ENCODE peak calls at places on chromosomes 3 and 15, in ten cellular contexts. R, H, S, W, A, B, T, J, L and P are unnamed samples.
A peak's percentile ranks its signal among the peaks of the same experiment; 100 is the strongest.

GRCh38 chr15:58401991-58402649 is 29.7 kb upstream of the LIPC start:
- DNase-seq in W (no peak), B (no peak), J (no peak), H (no peak), S (no peak), A (no peak), R (peak; percentile 32), L (no peak), T (no peak), P (no peak)

GRCh38 chr3:150663461-150663860 is 40.3 kb downstream of the ERICH6 start:
- DNase-seq in A (no peak), B (no peak), R (no peak), S (no peak), H (no peak), J (no peak), W (no peak), L (no peak), T (no peak), P (no peak)

GRCh38 chr3:120095226-120096165 is 1.2 kb upstream of the GSK3B start:
- DNase-seq in L (peak; percentile 95), H (peak; percentile 74), W (peak; percentile 92), A (peak; percentile 85), T (peak; percentile 93), B (peak; percentile 96), S (peak; percentile 83), R (peak; percentile 97), J (peak; percentile 94), P (peak; percentile 66)

GRCh38 chr15:92884813-92885461 is 15.2 kb upstream of the CHD2 start:
- DNase-seq in B (no peak), S (no peak), W (no peak), A (peak; percentile 32), L (no peak), R (no peak), H (no peak), J (no peak), T (no peak), P (no peak)

GRCh38 chr3:4834403-4834866 is 144.8 kb upstream of the BHLHE40 start:
- DNase-seq in J (peak; percentile 60), L (peak; percentile 63), W (no peak), A (peak; percentile 76), B (peak; percentile 40), H (no peak), T (no peak), R (no peak), S (no peak), P (peak; percentile 60)

GRCh38 chr3:4531478-4532025 is 38.4 kb downstream of the ITPR1 start:
- DNase-seq in S (no peak), J (peak; percentile 63), R (peak; percentile 46), L (no peak), H (no peak), A (no peak), W (peak; percentile 13), B (peak; percentile 11), T (no peak), P (no peak)

GRCh38 chr3:81394656-81395055 is 366.8 kb downstream of the GBE1 start:
- DNase-seq in L (no peak), S (no peak), R (no peak), B (no peak), T (no peak), A (no peak), J (no peak), H (no peak), W (no peak), P (no peak)

GRCh38 chr3:56952051-56952450 is 108.4 kb upstream of the SPATA12 start:
- DNase-seq in J (no peak), W (no peak), L (no peak), T (no peak), H (no peak), A (no peak), S (no peak), R (no peak), B (no peak), P (no peak)

GRCh38 chr3:76552653-76553052 is 487.2 kb upstream of the ROBO2 start:
- DNase-seq in S (no peak), B (no peak), J (no peak), T (no peak), A (no peak), R (no peak), L (no peak), W (no peak), H (no peak), P (no peak)

GRCh38 chr3:76551739-76552138 is 488.2 kb upstream of the ROBO2 start:
- DNase-seq in J (no peak), L (no peak), B (no peak), T (no peak), S (no peak), H (no peak), A (no peak), W (no peak), R (no peak), P (no peak)

GRCh38 chr3:76550522-76551201 is 489.2 kb upstream of the ROBO2 start:
- DNase-seq in L (no peak), W (no peak), J (no peak), A (no peak), H (no peak), B (no peak), R (no peak), T (no peak), S (no peak), P (no peak)

DNA sequence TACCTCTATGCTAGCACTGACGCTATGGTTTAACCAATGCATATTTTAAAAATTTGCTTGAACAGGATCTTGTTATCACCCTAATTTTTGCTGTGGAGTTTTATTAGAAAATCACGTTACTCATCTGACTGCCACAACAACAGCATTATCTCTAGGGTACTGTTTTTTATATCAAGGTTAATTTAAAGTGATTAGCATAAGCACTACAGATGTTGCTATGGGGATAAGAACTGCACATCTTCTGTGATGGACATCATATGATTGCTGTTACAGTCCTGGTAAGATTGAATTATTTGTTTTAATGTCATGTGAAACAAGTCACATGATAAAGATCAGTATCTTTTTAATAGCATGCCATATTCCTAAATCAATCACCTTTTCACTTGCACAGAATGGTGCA is 492.2 kb upstream of the ROBO2 start:
- DNase-seq in H (no peak), T (no peak), S (no peak), R (no peak), J (no peak), A (no peak), L (no peak), W (no peak), B (no peak), P (no peak)
- H3K9me3 ChIP-seq in H (peaks cover 10% of the 10 kb centered on the region), T (no peaks in the 10 kb centered on the region), S (no peaks in the 10 kb centered on the region), R (no peaks in the 10 kb centered on the region), J (no peaks in the 10 kb centered on the region), A (no peaks in the 10 kb centered on the region), L (no peaks in the 10 kb centered on the region), W (no peaks in the 10 kb centered on the region), B (no peaks in the 10 kb centered on the region), P (no peaks in the 10 kb centered on the region)

DNA sequence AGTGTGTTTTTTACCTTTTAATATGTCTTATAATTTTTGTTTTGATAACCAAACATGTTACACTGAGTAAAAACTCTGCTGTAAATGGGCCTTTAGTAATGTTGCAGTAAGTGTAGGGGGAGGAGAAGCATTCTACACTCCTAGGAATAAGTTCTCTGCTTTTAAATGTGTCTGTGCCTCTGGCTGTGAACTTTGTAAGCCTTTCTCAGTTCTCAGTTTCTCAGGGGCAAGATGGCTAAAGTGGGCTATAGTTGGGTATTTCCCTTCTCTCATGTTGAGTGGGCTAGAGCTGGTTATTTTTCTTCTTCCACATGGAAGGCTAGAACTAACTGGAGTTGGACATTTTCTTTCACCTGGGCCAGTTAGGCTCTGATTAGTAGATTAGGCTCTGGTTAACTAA is 75.3 kb upstream of the NUDT16 start:
- DNase-seq in W (no peak), J (no peak), L (no peak), A (no peak), S (no peak), B (no peak), T (no peak), R (no peak), H (no peak), P (no peak)
- H3K9me3 ChIP-seq in W (no peaks in the 10 kb centered on the region), J (no peaks in the 10 kb centered on the region), L (no peaks in the 10 kb centered on the region), A (no peaks in the 10 kb centered on the region), S (no peaks in the 10 kb centered on the region), B (no peaks in the 10 kb centered on the region), T (no peaks in the 10 kb centered on the region), R (no peaks in the 10 kb centered on the region), H (no peaks in the 10 kb centered on the region), P (no peaks in the 10 kb centered on the region)

DNA sequence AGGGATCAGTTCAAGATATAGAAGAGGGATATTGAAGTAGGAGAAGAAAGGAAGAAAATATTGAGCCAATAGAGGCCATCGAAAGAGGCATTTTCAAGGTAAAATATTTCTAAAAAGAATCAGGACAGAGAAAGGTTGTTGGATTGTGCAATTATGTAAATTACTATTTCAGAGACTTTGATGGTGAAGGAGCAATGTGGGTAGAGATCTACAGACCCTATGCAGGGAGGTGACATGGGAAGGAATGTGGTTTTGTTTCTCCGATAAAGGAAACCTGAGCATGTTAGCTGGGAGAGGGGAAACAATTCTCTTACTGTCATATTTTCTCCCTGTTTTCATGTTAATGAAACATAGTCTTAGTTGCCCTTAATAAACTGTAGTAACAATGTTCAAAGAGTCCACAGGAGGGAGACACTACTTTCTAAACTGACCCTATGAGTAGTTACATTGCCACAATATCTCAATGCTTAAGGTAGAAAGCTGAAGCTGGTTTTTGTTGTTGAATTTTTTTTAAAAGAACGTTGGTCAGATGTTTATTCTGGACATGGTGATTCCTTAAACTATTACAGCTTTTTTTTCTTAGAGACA is 133.3 kb downstream of the GRM7 start:
- DNase-seq in H (no peak), S (no peak), J (no peak), W (peak; percentile 20), L (no peak), A (no peak), R (peak; percentile 19), B (no peak), T (no peak), P (no peak)
- H3K9me3 ChIP-seq in H (peaks cover 21% of the 10 kb centered on the region), S (no peaks in the 10 kb centered on the region), J (no peaks in the 10 kb centered on the region), W (no peaks in the 10 kb centered on the region), L (peaks cover 8% of the 10 kb centered on the region), A (no peaks in the 10 kb centered on the region), R (no peaks in the 10 kb centered on the region), B (no peaks in the 10 kb centered on the region), T (peaks cover 4% of the 10 kb centered on the region), P (no peaks in the 10 kb centered on the region)

GRCh38 chr3:147388395-147389264 is 17.7 kb downstream of the ZIC4 start:
- DNase-seq in L (no peak), R (no peak), H (no peak), A (no peak), J (no peak), B (no peak), T (no peak), S (no peak), W (no peak), P (no peak)

GRCh38 chr3:147392083-147392916 is 14.0 kb downstream of the ZIC4 start:
- DNase-seq in J (no peak), H (no peak), L (no peak), B (peak; percentile 37), T (no peak), W (peak; percentile 64), A (no peak), R (peak; percentile 32), S (peak; percentile 83), P (no peak)

GRCh38 chr3:147389265-147390175 is 16.8 kb downstream of the ZIC4 start:
- DNase-seq in A (no peak), S (no peak), L (no peak), W (no peak), R (no peak), B (no peak), T (no peak), J (no peak), H (no peak), P (no peak)

GRCh38 chr3:147391726-147392082 is 14.6 kb downstream of the ZIC4 start:
- DNase-seq in S (no peak), L (no peak), B (no peak), T (no peak), R (no peak), W (no peak), J (no peak), A (no peak), H (no peak), P (no peak)

DNA sequence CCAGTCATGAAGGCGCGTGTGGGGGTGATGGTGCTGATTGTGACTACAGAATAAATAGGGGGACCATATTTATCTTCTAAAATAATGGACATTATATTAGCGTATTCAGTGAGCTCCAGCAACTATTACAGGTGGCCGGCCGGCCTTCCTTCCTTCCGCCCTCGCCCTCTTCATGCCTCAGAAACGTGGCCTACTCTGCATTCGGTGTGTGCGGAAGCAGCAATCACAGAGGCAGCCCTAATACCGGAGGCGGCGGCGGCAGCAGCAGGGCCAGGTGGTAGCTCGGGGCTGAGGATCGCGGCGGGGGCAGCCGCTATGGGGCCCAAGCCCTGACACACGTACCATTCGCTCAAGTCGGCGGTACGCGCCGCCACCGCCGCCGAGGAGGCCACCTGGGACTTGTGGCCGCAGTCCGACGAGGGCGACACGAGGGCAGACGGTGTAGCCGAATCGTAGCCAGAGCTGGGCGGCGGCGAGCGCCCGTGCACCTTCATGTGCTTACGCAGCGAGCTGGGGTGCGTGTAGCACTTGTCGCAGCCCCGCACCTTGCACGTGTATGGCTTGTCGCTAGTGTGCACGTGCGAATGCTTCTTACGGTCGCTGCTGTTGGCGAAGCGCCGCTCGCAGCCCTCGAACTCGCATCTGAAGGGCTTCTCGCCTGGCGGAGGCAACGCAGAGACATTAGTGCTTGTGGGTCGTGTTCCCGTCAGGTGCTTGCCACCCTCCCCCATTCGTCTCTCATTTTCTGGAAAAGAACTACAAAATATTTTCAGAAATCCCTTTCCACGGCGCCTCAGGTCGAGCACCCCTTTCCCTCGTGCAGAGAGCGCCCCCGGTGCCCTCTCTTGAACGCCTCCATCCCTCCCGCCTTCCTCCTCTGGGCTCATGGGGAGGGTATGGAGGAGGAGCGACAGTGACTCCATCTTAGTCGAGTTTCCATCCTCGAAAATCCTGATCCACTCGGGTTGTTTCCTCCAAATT is 15.5 kb downstream of the ZIC4 start:
- DNase-seq in B (no peak), R (no peak), H (no peak), J (no peak), W (no peak), T (no peak), L (no peak), S (no peak), A (no peak), P (no peak)
- H3K9me3 ChIP-seq in B (no peaks in the 10 kb centered on the region), R (no peaks in the 10 kb centered on the region), H (peaks cover 24% of the 10 kb centered on the region), J (peaks cover 11% of the 10 kb centered on the region), W (no peaks in the 10 kb centered on the region), T (no peaks in the 10 kb centered on the region), L (no peaks in the 10 kb centered on the region), S (peaks cover 3% of the 10 kb centered on the region), A (no peaks in the 10 kb centered on the region), P (no peaks in the 10 kb centered on the region)